ENCODE peak calls at places on chromosomes 1 and 21, in eight cellular contexts. One of them, this sample, is unnamed.

GRCh38 chr1:39352881-39353280 is 138.6 kb upstream of the BMP8A start:
- DNase-seq in astrocyte of the spinal cord: no peak
- DNase-seq in lung microvascular endothelial cell: no peak
- DNase-seq in activated T-helper 2 cell treated with anti-CD3 and anti-CD28 coated beads, Interferon-gamma antibody, Interleukin-2, Interleukin-4, amounts not matched to agents 10 μg/mL and 5 μg/mL and 100 μg/mL, durations not matched to agents 14 hours and 24 hours and 36 hours: no peak
- DNase-seq in T-helper 2 cell: no peak
- DNase-seq in astrocyte of the cerebellum: no peak
- DNase-seq in NCI-H1436: no peak
- DNase-seq in tibial artery: no peak
- DNase-seq in this sample: no peak

GRCh38 chr1:185479781-185480180 is 162.7 kb upstream of the IVNS1ABP start:
- DNase-seq in astrocyte of the spinal cord: no peak
- DNase-seq in lung microvascular endothelial cell: no peak
- DNase-seq in activated T-helper 2 cell treated with anti-CD3 and anti-CD28 coated beads, Interferon-gamma antibody, Interleukin-2, Interleukin-4, amounts not matched to agents 10 μg/mL and 5 μg/mL and 100 μg/mL, durations not matched to agents 14 hours and 24 hours and 36 hours: no peak
- DNase-seq in T-helper 2 cell: no peak
- DNase-seq in astrocyte of the cerebellum: no peak
- DNase-seq in NCI-H1436: no peak
- DNase-seq in tibial artery: no peak
- DNase-seq in this sample: no peak

GRCh38 chr1:39387452-39387851 is 104.0 kb upstream of the BMP8A start:
- DNase-seq in astrocyte of the spinal cord: peak
- DNase-seq in lung microvascular endothelial cell: no peak
- DNase-seq in activated T-helper 2 cell treated with anti-CD3 and anti-CD28 coated beads, Interferon-gamma antibody, Interleukin-2, Interleukin-4, amounts not matched to agents 10 μg/mL and 5 μg/mL and 100 μg/mL, durations not matched to agents 14 hours and 24 hours and 36 hours: no peak
- DNase-seq in T-helper 2 cell: no peak
- DNase-seq in astrocyte of the cerebellum: peak
- DNase-seq in NCI-H1436: no peak
- DNase-seq in tibial artery: no peak
- DNase-seq in this sample: no peak

GRCh38 chr1:20234761-20235540 is 48.6 kb upstream of the PLA2G2C start:
- DNase-seq in astrocyte of the spinal cord: no peak
- DNase-seq in lung microvascular endothelial cell: no peak
- DNase-seq in activated T-helper 2 cell treated with anti-CD3 and anti-CD28 coated beads, Interferon-gamma antibody, Interleukin-2, Interleukin-4, amounts not matched to agents 10 μg/mL and 5 μg/mL and 100 μg/mL, durations not matched to agents 14 hours and 24 hours and 36 hours: no peak
- DNase-seq in T-helper 2 cell: no peak
- DNase-seq in astrocyte of the cerebellum: no peak
- DNase-seq in NCI-H1436: no peak
- DNase-seq in tibial artery: no peak
- DNase-seq in this sample: no peak

GRCh38 chr21:21183092-21183491 is 184.9 kb downstream of the NCAM2 start:
- DNase-seq in astrocyte of the spinal cord: no peak
- DNase-seq in lung microvascular endothelial cell: no peak
- DNase-seq in activated T-helper 2 cell treated with anti-CD3 and anti-CD28 coated beads, Interferon-gamma antibody, Interleukin-2, Interleukin-4, amounts not matched to agents 10 μg/mL and 5 μg/mL and 100 μg/mL, durations not matched to agents 14 hours and 24 hours and 36 hours: no peak
- DNase-seq in T-helper 2 cell: no peak
- DNase-seq in astrocyte of the cerebellum: no peak
- DNase-seq in NCI-H1436: no peak
- DNase-seq in tibial artery: no peak
- DNase-seq in this sample: no peak

GRCh38 chr1:163656367-163656766 is 334.6 kb downstream of the NUF2 start:
- DNase-seq in astrocyte of the spinal cord: no peak
- DNase-seq in lung microvascular endothelial cell: no peak
- DNase-seq in activated T-helper 2 cell treated with anti-CD3 and anti-CD28 coated beads, Interferon-gamma antibody, Interleukin-2, Interleukin-4, amounts not matched to agents 10 μg/mL and 5 μg/mL and 100 μg/mL, durations not matched to agents 14 hours and 24 hours and 36 hours: no peak
- DNase-seq in T-helper 2 cell: no peak
- DNase-seq in astrocyte of the cerebellum: no peak
- DNase-seq in NCI-H1436: no peak
- DNase-seq in tibial artery: no peak
- DNase-seq in this sample: no peak

GRCh38 chr1:153804112-153804511 is 28.9 kb downstream of the SLC27A3 start:
- DNase-seq in astrocyte of the spinal cord: no peak
- DNase-seq in lung microvascular endothelial cell: no peak
- DNase-seq in activated T-helper 2 cell treated with anti-CD3 and anti-CD28 coated beads, Interferon-gamma antibody, Interleukin-2, Interleukin-4, amounts not matched to agents 10 μg/mL and 5 μg/mL and 100 μg/mL, durations not matched to agents 14 hours and 24 hours and 36 hours: no peak
- DNase-seq in T-helper 2 cell: no peak
- DNase-seq in astrocyte of the cerebellum: no peak
- DNase-seq in NCI-H1436: no peak
- DNase-seq in tibial artery: no peak
- DNase-seq in this sample: no peak

GRCh38 chr1:201726700-201727099 is 102.3 kb upstream of the IPO9 start:
- DNase-seq in astrocyte of the spinal cord: no peak
- DNase-seq in lung microvascular endothelial cell: no peak
- DNase-seq in activated T-helper 2 cell treated with anti-CD3 and anti-CD28 coated beads, Interferon-gamma antibody, Interleukin-2, Interleukin-4, amounts not matched to agents 10 μg/mL and 5 μg/mL and 100 μg/mL, durations not matched to agents 14 hours and 24 hours and 36 hours: no peak
- DNase-seq in T-helper 2 cell: no peak
- DNase-seq in astrocyte of the cerebellum: no peak
- DNase-seq in NCI-H1436: no peak
- DNase-seq in tibial artery: no peak
- DNase-seq in this sample: no peak

GRCh38 chr1:245197911-245198379 is 43.2 kb downstream of the KIF26B start:
- DNase-seq in astrocyte of the spinal cord: peak
- DNase-seq in lung microvascular endothelial cell: peak
- DNase-seq in activated T-helper 2 cell treated with anti-CD3 and anti-CD28 coated beads, Interferon-gamma antibody, Interleukin-2, Interleukin-4, amounts not matched to agents 10 μg/mL and 5 μg/mL and 100 μg/mL, durations not matched to agents 14 hours and 24 hours and 36 hours: no peak
- DNase-seq in T-helper 2 cell: no peak
- DNase-seq in astrocyte of the cerebellum: no peak
- DNase-seq in NCI-H1436: no peak
- DNase-seq in tibial artery: no peak
- DNase-seq in this sample: no peak

GRCh38 chr1:226797151-226797550 is 58.1 kb upstream of the ITPKB start:
- DNase-seq in astrocyte of the spinal cord: no peak
- DNase-seq in lung microvascular endothelial cell: no peak
- DNase-seq in activated T-helper 2 cell treated with anti-CD3 and anti-CD28 coated beads, Interferon-gamma antibody, Interleukin-2, Interleukin-4, amounts not matched to agents 10 μg/mL and 5 μg/mL and 100 μg/mL, durations not matched to agents 14 hours and 24 hours and 36 hours: no peak
- DNase-seq in T-helper 2 cell: no peak
- DNase-seq in astrocyte of the cerebellum: no peak
- DNase-seq in NCI-H1436: no peak
- DNase-seq in tibial artery: no peak
- DNase-seq in this sample: no peak

GRCh38 chr1:196078691-196079090 is 529.5 kb downstream of the KCNT2 start:
- DNase-seq in astrocyte of the spinal cord: peak
- DNase-seq in lung microvascular endothelial cell: no peak
- DNase-seq in activated T-helper 2 cell treated with anti-CD3 and anti-CD28 coated beads, Interferon-gamma antibody, Interleukin-2, Interleukin-4, amounts not matched to agents 10 μg/mL and 5 μg/mL and 100 μg/mL, durations not matched to agents 14 hours and 24 hours and 36 hours: no peak
- DNase-seq in T-helper 2 cell: no peak
- DNase-seq in astrocyte of the cerebellum: no peak
- DNase-seq in NCI-H1436: no peak
- DNase-seq in tibial artery: no peak
- DNase-seq in this sample: no peak

GRCh38 chr1:91124290-91124975 is 102.6 kb upstream of the ZNF644 start:
- DNase-seq in astrocyte of the spinal cord: no peak
- DNase-seq in lung microvascular endothelial cell: no peak
- DNase-seq in activated T-helper 2 cell treated with anti-CD3 and anti-CD28 coated beads, Interferon-gamma antibody, Interleukin-2, Interleukin-4, amounts not matched to agents 10 μg/mL and 5 μg/mL and 100 μg/mL, durations not matched to agents 14 hours and 24 hours and 36 hours: no peak
- DNase-seq in T-helper 2 cell: no peak
- DNase-seq in astrocyte of the cerebellum: no peak
- DNase-seq in NCI-H1436: no peak
- DNase-seq in tibial artery: no peak
- DNase-seq in this sample: no peak

This sample was measured in suprapubic skin.